ENCODE peak calls at places on chromosomes 11 and 22, in six cellular contexts. J, B, A, U, S and H are unnamed samples.

GRCh38 chr22:33240901-33241300 is 182.7 kb upstream of the SYN3 start:
- DNase-seq in J (no peak), B (no peak), A (no peak), U (no peak), S (no peak), H (no peak)

GRCh38 chr11:3826721-3827120 is 14.0 kb downstream of the RHOG start:
- DNase-seq in J (no peak), B (no peak), A (no peak), U (peak; percentile 58), S (no peak), H (no peak)

GRCh38 chr11:36726420-36726819 is 128.4 kb upstream of the RAG2 start:
- DNase-seq in J (no peak), B (no peak), A (no peak), U (no peak), S (no peak), H (no peak)

GRCh38 chr11:86515297-86516094 is 140.8 kb downstream of the CCDC81 start:
- DNase-seq in J (peak; percentile 95), B (peak; percentile 91), A (no peak), U (no peak), S (peak; percentile 72), H (no peak)

GRCh38 chr22:19604711-19605268 is 80.6 kb upstream of the CLDN5 start:
- DNase-seq in J (peak; percentile 1), B (no peak), A (no peak), U (no peak), S (no peak), H (no peak)

GRCh38 chr11:100776212-100776896 is 89.3 kb downstream of the ARHGAP42 start:
- DNase-seq in J (peak; percentile 47), B (peak; percentile 4), A (no peak), U (no peak), S (peak; percentile 42), H (no peak)

GRCh38 chr22:28922540-28923244 is 39.3 kb downstream of the ZNRF3 start:
- DNase-seq in J (no peak), B (no peak), A (no peak), U (no peak), S (no peak), H (no peak)

GRCh38 chr11:127226376-127226775 is 225.8 kb upstream of the KIRREL3 start:
- DNase-seq in J (no peak), B (no peak), A (no peak), U (no peak), S (no peak), H (no peak)

GRCh38 chr11:101348786-101349185 is 219.2 kb upstream of the PGR start:
- DNase-seq in J (no peak), B (no peak), A (no peak), U (no peak), S (no peak), H (no peak)

GRCh38 chr22:25564320-25564978 is at the start of gene GRK3:
- DNase-seq in J (peak; percentile 57), B (peak; percentile 27), A (peak; percentile 82), U (peak; percentile 83), S (peak; percentile 73), H (peak; percentile 78)

GRCh38 chr22:49305966-49306631 is 521.6 kb downstream of the BRD1 start:
- DNase-seq in J (no peak), B (no peak), A (peak; percentile 1), U (peak; percentile 38), S (no peak), H (no peak)

GRCh38 chr22:22030493-22031182 is 48.1 kb upstream of the TOP3B start:
- DNase-seq in J (peak; percentile 7), B (peak; percentile 50), A (peak; percentile 70), U (no peak), S (no peak), H (no peak)

GRCh38 chr11:130675917-130676316 is 227.5 kb downstream of the ADAMTS15 start:
- DNase-seq in J (no peak), B (no peak), A (no peak), U (no peak), S (no peak), H (no peak)

GRCh38 chr11:27388869-27389268 is 25.9 kb upstream of the CCDC34 start:
- DNase-seq in J (no peak), B (peak; percentile 33), A (no peak), U (no peak), S (no peak), H (no peak)

GRCh38 chr11:117809236-117810055 is 12.4 kb upstream of the DSCAML1 start:
- DNase-seq in J (peak; percentile 57), B (peak; percentile 8), A (peak; percentile 81), U (peak; percentile 73), S (peak; percentile 68), H (peak; percentile 56)

GRCh38 chr22:32446321-32446720 is 17.9 kb downstream of the BPIFC start:
- DNase-seq in J (no peak), B (peak; percentile 4), A (no peak), U (no peak), S (no peak), H (no peak)

GRCh38 chr11:25529572-25529971 is 802.4 kb upstream of the ANO3 start:
- DNase-seq in J (no peak), B (no peak), A (no peak), U (no peak), S (no peak), H (no peak)
- H2AFZ ChIP-seq in J (no peak overlapping the region), B (no peak overlapping the region), A (no peak overlapping the region), U (no peak overlapping the region), S (no peak overlapping the region), H (no peak overlapping the region)

DNA sequence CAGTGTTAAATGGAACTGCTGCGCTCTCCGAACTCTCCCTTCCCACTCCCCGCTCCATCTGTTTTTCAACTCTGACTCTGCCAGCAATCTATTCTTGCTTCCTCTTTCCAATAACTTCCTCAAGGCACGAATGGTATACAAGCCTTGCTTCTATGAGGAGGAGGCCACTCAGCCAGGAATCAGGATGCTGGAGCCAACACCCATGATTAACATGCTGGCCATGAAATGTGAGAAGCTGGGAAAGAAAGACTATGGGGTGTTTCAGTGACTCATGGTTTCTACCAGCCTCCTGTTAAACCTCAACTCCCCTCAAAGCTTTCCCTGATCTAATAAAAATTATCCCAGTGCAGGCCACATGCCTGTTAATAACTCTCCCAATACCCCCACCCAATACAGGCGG is 46.4 kb upstream of the TBCEL start:
- DNase-seq in J (no peak), B (peak; percentile 10), A (no peak), U (no peak), S (no peak), H (no peak)
- H2BK120ac ChIP-seq in J (no peak overlapping the region), B (no peak overlapping the region), A (no peak overlapping the region), U (no peak overlapping the region), S (no peak overlapping the region), H (no peak overlapping the region)

GRCh38 chr11:65496304-65497140 is 2.3 kb upstream of the MALAT1 start:
- DNase-seq in J (peak; percentile 61), B (peak; percentile 48), A (no peak), U (no peak), S (peak; percentile 7), H (no peak)
- H2AFZ ChIP-seq in J (no peak overlapping the region), B (no peak overlapping the region), A (no peak overlapping the region), U (no peak overlapping the region), S (no peak overlapping the region), H (no peak overlapping the region)

GRCh38 chr11:67119577-67120391 is 721 bp downstream of the KDM2A start:
- DNase-seq in J (peak; percentile 41), B (no peak), A (no peak), U (peak; percentile 54), S (peak; percentile 45), H (peak; percentile 11)
- H2BK120ac ChIP-seq in J (peak overlapping the region; percentile 92), B (peak overlapping the region; percentile 28), A (no peak overlapping the region), U (no peak overlapping the region), S (peak overlapping the region; percentile 90), H (no peak overlapping the region)

GRCh38 chr11:1761857-1762536 is 1.7 kb downstream of the CTSD start:
- DNase-seq in J (no peak), B (no peak), A (no peak), U (no peak), S (no peak), H (no peak)
- H2AFZ ChIP-seq in J (no peak overlapping the region), B (no peak overlapping the region), A (no peak overlapping the region), U (no peak overlapping the region), S (no peak overlapping the region), H (no peak overlapping the region)

GRCh38 chr11:63504054-63504453 is 1.8 kb upstream of the LGALS12 start:
- DNase-seq in J (no peak), B (no peak), A (no peak), U (no peak), S (no peak), H (no peak)
- H2BK120ac ChIP-seq in J (no peak overlapping the region), B (no peak overlapping the region), A (no peak overlapping the region), U (no peak overlapping the region), S (no peak overlapping the region), H (no peak overlapping the region)

GRCh38 chr11:71365626-71366025 is 82.6 kb downstream of the DHCR7 start:
- DNase-seq in J (no peak), B (no peak), A (no peak), U (no peak), S (no peak), H (no peak)

GRCh38 chr11:71366076-71366475 is 82.1 kb downstream of the DHCR7 start:
- DNase-seq in J (no peak), B (no peak), A (no peak), U (no peak), S (no peak), H (no peak)

GRCh38 chr11:71363721-71364120 is 84.5 kb downstream of the DHCR7 start:
- DNase-seq in J (no peak), B (no peak), A (no peak), U (no peak), S (no peak), H (no peak)

GRCh38 chr11:71364806-71365205 is 83.4 kb downstream of the DHCR7 start:
- DNase-seq in J (no peak), B (no peak), A (no peak), U (no peak), S (no peak), H (no peak)

GRCh38 chr11:71364176-71364671 is 84.0 kb downstream of the DHCR7 start:
- DNase-seq in J (no peak), B (no peak), A (no peak), U (no peak), S (no peak), H (no peak)
- H2AFZ ChIP-seq in J (no peak overlapping the region), B (no peak overlapping the region), A (no peak overlapping the region), U (no peak overlapping the region), S (no peak overlapping the region), H (no peak overlapping the region)

GRCh38 chr11:69637601-69637955 is 3.4 kb upstream of the CCND1 start:
- DNase-seq in J (no peak), B (no peak), A (peak; percentile 74), U (no peak), S (no peak), H (no peak)

GRCh38 chr11:69635804-69636511 is 5.0 kb upstream of the CCND1 start:
- DNase-seq in J (no peak), B (no peak), A (no peak), U (no peak), S (no peak), H (no peak)

GRCh38 chr11:69636512-69636866 is 4.5 kb upstream of the CCND1 start:
- DNase-seq in J (peak; percentile 88), B (peak; percentile 90), A (peak; percentile 79), U (peak; percentile 89), S (peak; percentile 99), H (peak; percentile 76)

GRCh38 chr11:69637956-69638871 is 2.7 kb upstream of the CCND1 start:
- DNase-seq in J (peak; percentile 81), B (peak; percentile 65), A (peak; percentile 83), U (peak; percentile 87), S (peak; percentile 55), H (peak; percentile 77)

GRCh38 chr11:69636870-69637600 is 3.9 kb upstream of the CCND1 start:
- DNase-seq in J (no peak), B (no peak), A (no peak), U (no peak), S (no peak), H (no peak)
- H2BK120ac ChIP-seq in J (peak overlapping the region; percentile 99), B (peak overlapping the region; percentile 90), A (peak overlapping the region; percentile 39), U (peak overlapping the region; percentile 38), S (peak overlapping the region; percentile 75), H (peak overlapping the region; percentile 98)